ENCODE peak calls at places on chromosomes 6 and 20, in four cellular contexts. L is GM12865, W is osteocyte, S is WTC11. O is an unnamed sample.

GRCh38 chr6:126040826-126041225 is 54.5 kb downstream of the TRMT11 start:
- DNase-seq in L (no peak), W (no peak), S (no peak), O (no peak)

GRCh38 chr20:43658068-43658722 is 8.7 kb upstream of the MYBL2 start:
- DNase-seq in L (peak; percentile 29), W (no peak), S (no peak), O (no peak)

GRCh38 chr6:73610444-73611275 is 43.1 kb downstream of the SLC17A5 start:
- DNase-seq in L (peak; percentile 50), W (no peak), S (no peak), O (no peak)

GRCh38 chr6:108810057-108810643 is 38.1 kb upstream of the ARMC2 start:
- DNase-seq in L (no peak), W (no peak), S (no peak), O (no peak)

GRCh38 chr6:97059473-97059872 is 134.9 kb downstream of the KLHL32 start:
- DNase-seq in L (peak; percentile 60), W (no peak), S (no peak), O (no peak)

GRCh38 chr6:397604-398003 is 6.1 kb downstream of the IRF4 start:
- DNase-seq in L (peak; percentile 36), W (no peak), S (no peak), O (no peak)

GRCh38 chr6:87572031-87572430 is 17.8 kb downstream of the RARS2 start:
- DNase-seq in L (no peak), W (no peak), S (no peak), O (no peak)

GRCh38 chr6:78598966-78599365 is 268.4 kb upstream of the IRAK1BP1 start:
- DNase-seq in L (no peak), W (no peak), S (no peak), O (no peak)

GRCh38 chr20:62243106-62243505 is 4.8 kb downstream of the OSBPL2 start:
- DNase-seq in L (no peak), W (no peak), S (no peak), O (no peak)

GRCh38 chr20:25065044-25065624 is 7.2 kb upstream of the ACSS1 start:
- DNase-seq in L (no peak), W (no peak), S (peak; percentile 5), O (no peak)

GRCh38 chr6:149884215-149884614 is 13.7 kb downstream of the RAET1E start:
- DNase-seq in L (no peak), W (no peak), S (peak; percentile 63), O (no peak)

GRCh38 chr6:26389349-26389799 is 6.5 kb downstream of the BTN2A2 start:
- DNase-seq in L (no peak), W (no peak), S (no peak), O (no peak)

GRCh38 chr6:23280445-23280844 is 711.1 kb downstream of the HDGFL1 start:
- DNase-seq in L (no peak), W (no peak), S (no peak), O (no peak)

GRCh38 chr6:73200735-73201134 is 24.6 kb downstream of the KHDC1L start:
- DNase-seq in L (no peak), W (no peak), S (no peak), O (no peak)

GRCh38 chr20:51411867-51412266 is 130.7 kb downstream of the NFATC2 start:
- DNase-seq in L (no peak), W (no peak), S (no peak), O (no peak)
- TF ChIP-seq CTCF in L (no peak), W (peak; percentile 21), S (no peak), O (no peak)

DNA sequence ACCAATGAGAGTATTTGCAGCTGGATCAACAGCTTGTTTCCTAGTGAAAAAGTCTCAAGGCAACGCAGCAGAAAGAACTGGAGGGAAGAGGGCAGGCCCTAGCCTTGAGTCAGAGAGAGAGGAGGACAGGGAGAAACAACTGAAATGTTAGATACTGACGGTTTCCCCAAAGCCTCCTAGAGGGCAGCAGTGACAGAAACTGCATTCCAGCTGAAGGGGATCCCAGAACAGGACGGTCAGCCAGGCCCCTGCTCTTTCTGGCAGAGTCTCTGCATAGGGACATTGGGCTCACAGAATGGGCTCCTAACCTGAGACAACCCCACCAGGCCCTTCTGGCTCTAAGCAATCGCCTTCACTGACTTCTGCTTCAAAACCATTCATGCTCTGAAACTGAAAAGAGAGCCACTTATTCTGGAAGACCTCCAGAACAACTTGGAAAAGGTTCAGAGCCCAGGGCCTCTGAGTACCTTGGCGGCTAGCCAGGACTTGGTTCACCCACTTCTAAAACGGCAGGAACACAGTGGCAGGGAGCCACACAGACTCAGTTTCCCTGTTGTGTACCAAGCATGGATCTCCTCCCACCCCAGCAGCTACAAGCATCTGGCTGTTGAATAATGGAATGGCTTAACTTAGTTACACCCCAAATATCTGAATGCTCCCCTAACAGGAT is 72.9 kb downstream of the PSMB1 start:
- DNase-seq in L (no peak), W (no peak), S (peak; percentile 20), O (no peak)
- TF ChIP-seq CTCF in L (no peak), W (peak; percentile 26), S (no peak), O (peak; percentile 23)

GRCh38 chr20:7859371-7859802 is 80.9 kb downstream of the HAO1 start:
- DNase-seq in L (peak; percentile 35), W (no peak), S (peak; percentile 17), O (no peak)
- TF ChIP-seq CTCF in L (peak; percentile 49), W (peak; percentile 62), S (peak; percentile 35), O (peak; percentile 79)

GRCh38 chr6:14129572-14129971 is 12.0 kb downstream of the CD83 start:
- DNase-seq in L (peak; percentile 79), W (no peak), S (peak; percentile 55), O (no peak)
- TF ChIP-seq CTCF in L (peak; percentile 47), W (peak; percentile 78), S (no peak), O (peak; percentile 75)

GRCh38 chr6:5081182-5081581 is 4.0 kb upstream of the PPP1R3G start:
- DNase-seq in L (no peak), W (peak; percentile 40), S (no peak), O (no peak)

GRCh38 chr6:5076931-5077330 is 8.2 kb upstream of the PPP1R3G start:
- DNase-seq in L (no peak), W (peak; percentile 69), S (no peak), O (no peak)

GRCh38 chr6:5080574-5080973 is 4.6 kb upstream of the PPP1R3G start:
- DNase-seq in L (no peak), W (no peak), S (no peak), O (no peak)

GRCh38 chr6:5079692-5080091 is 5.4 kb upstream of the PPP1R3G start:
- DNase-seq in L (no peak), W (no peak), S (no peak), O (no peak)

GRCh38 chr6:5078121-5078695 is 6.9 kb upstream of the PPP1R3G start:
- DNase-seq in L (peak; percentile 57), W (no peak), S (no peak), O (no peak)
- TF ChIP-seq CTCF in L (peak; percentile 31), W (peak; percentile 19), S (no peak), O (no peak)

GRCh38 chr6:84514089-84514971 is 250.1 kb downstream of the TBX18 start:
- DNase-seq in L (no peak), W (no peak), S (no peak), O (no peak)

GRCh38 chr6:84516151-84516550 is 248.2 kb downstream of the TBX18 start:
- DNase-seq in L (no peak), W (no peak), S (no peak), O (no peak)

GRCh38 chr6:84511929-84512328 is 252.5 kb downstream of the TBX18 start:
- DNase-seq in L (no peak), W (no peak), S (no peak), O (no peak)

GRCh38 chr6:84512396-84512795 is 252.0 kb downstream of the TBX18 start:
- DNase-seq in L (no peak), W (no peak), S (no peak), O (no peak)

GRCh38 chr6:84515082-84515481 is 249.3 kb downstream of the TBX18 start:
- DNase-seq in L (no peak), W (no peak), S (no peak), O (no peak)
- TF ChIP-seq CTCF in L (no peak), W (no peak), S (no peak), O (no peak)

GRCh38 chr6:144311361-144311760 is 26.2 kb downstream of the UTRN start:
- DNase-seq in L (no peak), W (no peak), S (no peak), O (no peak)
- TF ChIP-seq CTCF in L (no peak), W (no peak), S (no peak), O (no peak)

GRCh38 chr20:20051767-20052073 is 546 bp downstream of the CRNKL1 start:
- DNase-seq in L (peak; percentile 2), W (no peak), S (no peak), O (no peak)
- TF ChIP-seq CTCF in L (no peak), W (no peak), S (no peak), O (no peak)

GRCh38 chr6:122476131-122476530 is 4.5 kb upstream of the SERINC1 start:
- DNase-seq in L (no peak), W (no peak), S (no peak), O (no peak)
- TF ChIP-seq CTCF in L (no peak), W (peak; percentile 71), S (no peak), O (peak; percentile 79)

DNA sequence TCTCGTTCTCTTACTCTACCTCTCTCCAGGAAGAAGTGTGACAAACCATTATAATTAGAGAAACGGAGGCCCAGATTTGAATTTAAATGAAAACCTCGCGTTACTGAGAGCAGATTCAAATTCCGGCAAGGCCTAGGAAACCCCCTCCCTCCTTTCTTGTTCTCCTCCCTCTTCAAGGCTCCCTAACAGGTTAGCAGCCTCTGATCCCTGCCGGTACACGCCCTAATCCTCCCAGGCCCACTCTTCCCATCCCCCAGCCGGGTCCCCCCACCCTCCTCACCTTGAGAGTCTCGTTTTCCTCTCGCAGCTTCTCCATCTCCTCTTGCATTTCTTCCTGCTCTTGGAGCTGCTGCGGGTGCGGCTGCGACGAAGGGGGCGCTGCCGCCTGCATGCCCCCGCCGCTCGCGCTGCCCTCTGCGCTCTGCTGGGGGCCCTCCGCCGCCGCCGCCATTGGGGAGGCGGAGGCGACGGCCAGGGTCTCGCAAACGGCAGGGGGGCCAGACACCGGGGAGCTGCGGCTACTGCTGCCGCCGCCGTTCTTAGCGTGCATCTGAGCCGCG is 3.8 kb downstream of the MTCL3 start:
- DNase-seq in L (no peak), W (no peak), S (peak; percentile 73), O (no peak)
- TF ChIP-seq CTCF in L (no peak), W (no peak), S (no peak), O (peak; percentile 25)

O was measured in type B pancreatic cell.